ENCODE peak calls at places on chromosome 4, in nine cellular contexts. One of them, this sample, is unnamed.

GRCh38 chr4:147110968-147111367 is 165.3 kb upstream of the TTC29 start:
- DNase-seq in activated naive CD8-positive, alpha-beta T cell treated with anti-CD3 and anti-CD28 coated beads for 36 hours: no peak
- DNase-seq in NCI-H345: no peak
- DNase-seq in nucleus accumbens: no peak
- DNase-seq in globus pallidus: no peak
- DNase-seq in K562: no peak
- DNase-seq in ureter: no peak
- DNase-seq in activated naive CD4-positive, alpha-beta T cell treated with anti-CD3 and anti-CD28 coated beads, Interleukin-2, amount 10 ng/mL, durations not matched to agents 7 days and 5 days: no peak
- DNase-seq in NCI-H524: no peak
- DNase-seq in this sample: no peak

GRCh38 chr4:28842271-28842670 is 1877.9 kb upstream of the PCDH7 start:
- DNase-seq in K562: no peak
- DNase-seq in activated naive CD4-positive, alpha-beta T cell treated with anti-CD3 and anti-CD28 coated beads, Interleukin-2, amount 10 ng/mL, durations not matched to agents 7 days and 5 days: no peak
- DNase-seq in NCI-H524: no peak
- DNase-seq in NCI-H345: no peak
- DNase-seq in nucleus accumbens: no peak
- DNase-seq in ureter: no peak
- DNase-seq in activated naive CD8-positive, alpha-beta T cell treated with anti-CD3 and anti-CD28 coated beads for 36 hours: no peak
- DNase-seq in globus pallidus: no peak
- DNase-seq in this sample: no peak

GRCh38 chr4:8849266-8850073 is 22.2 kb downstream of the HMX1 start:
- DNase-seq in activated naive CD4-positive, alpha-beta T cell treated with anti-CD3 and anti-CD28 coated beads, Interleukin-2, amount 10 ng/mL, durations not matched to agents 7 days and 5 days: peak
- DNase-seq in NCI-H524: no peak
- DNase-seq in NCI-H345: no peak
- DNase-seq in globus pallidus: no peak
- DNase-seq in ureter: no peak
- DNase-seq in activated naive CD8-positive, alpha-beta T cell treated with anti-CD3 and anti-CD28 coated beads for 36 hours: no peak
- DNase-seq in nucleus accumbens: no peak
- DNase-seq in K562: no peak
- DNase-seq in this sample: peak

GRCh38 chr4:126592088-126592487 is 1040.7 kb upstream of the INTU start:
- DNase-seq in nucleus accumbens: no peak
- DNase-seq in NCI-H345: no peak
- DNase-seq in activated naive CD4-positive, alpha-beta T cell treated with anti-CD3 and anti-CD28 coated beads, Interleukin-2, amount 10 ng/mL, durations not matched to agents 7 days and 5 days: no peak
- DNase-seq in ureter: no peak
- DNase-seq in activated naive CD8-positive, alpha-beta T cell treated with anti-CD3 and anti-CD28 coated beads for 36 hours: no peak
- DNase-seq in NCI-H524: peak
- DNase-seq in K562: no peak
- DNase-seq in globus pallidus: no peak
- DNase-seq in this sample: no peak

GRCh38 chr4:98166025-98166730 is 22.9 kb upstream of the STPG2 start:
- DNase-seq in NCI-H524: no peak
- DNase-seq in NCI-H345: no peak
- DNase-seq in globus pallidus: no peak
- DNase-seq in activated naive CD4-positive, alpha-beta T cell treated with anti-CD3 and anti-CD28 coated beads, Interleukin-2, amount 10 ng/mL, durations not matched to agents 7 days and 5 days: no peak
- DNase-seq in ureter: peak
- DNase-seq in activated naive CD8-positive, alpha-beta T cell treated with anti-CD3 and anti-CD28 coated beads for 36 hours: no peak
- DNase-seq in K562: no peak
- DNase-seq in nucleus accumbens: no peak
- DNase-seq in this sample: no peak

GRCh38 chr4:83370640-83370906 is 35.9 kb upstream of the HPSE start:
- DNase-seq in K562: no peak
- DNase-seq in activated naive CD8-positive, alpha-beta T cell treated with anti-CD3 and anti-CD28 coated beads for 36 hours: no peak
- DNase-seq in NCI-H345: no peak
- DNase-seq in activated naive CD4-positive, alpha-beta T cell treated with anti-CD3 and anti-CD28 coated beads, Interleukin-2, amount 10 ng/mL, durations not matched to agents 7 days and 5 days: no peak
- DNase-seq in nucleus accumbens: no peak
- DNase-seq in globus pallidus: no peak
- DNase-seq in NCI-H524: no peak
- DNase-seq in ureter: no peak
- DNase-seq in this sample: no peak

GRCh38 chr4:77582716-77583115 is 22.9 kb upstream of the CXCL13 start:
- DNase-seq in globus pallidus: no peak
- DNase-seq in activated naive CD4-positive, alpha-beta T cell treated with anti-CD3 and anti-CD28 coated beads, Interleukin-2, amount 10 ng/mL, durations not matched to agents 7 days and 5 days: no peak
- DNase-seq in nucleus accumbens: no peak
- DNase-seq in ureter: no peak
- DNase-seq in NCI-H345: no peak
- DNase-seq in activated naive CD8-positive, alpha-beta T cell treated with anti-CD3 and anti-CD28 coated beads for 36 hours: no peak
- DNase-seq in NCI-H524: no peak
- DNase-seq in K562: no peak
- DNase-seq in this sample: no peak

GRCh38 chr4:8759987-8760386 is 111.7 kb downstream of the HMX1 start:
- DNase-seq in globus pallidus: no peak
- DNase-seq in NCI-H524: peak
- DNase-seq in NCI-H345: no peak
- DNase-seq in nucleus accumbens: no peak
- DNase-seq in activated naive CD4-positive, alpha-beta T cell treated with anti-CD3 and anti-CD28 coated beads, Interleukin-2, amount 10 ng/mL, durations not matched to agents 7 days and 5 days: no peak
- DNase-seq in K562: no peak
- DNase-seq in ureter: no peak
- DNase-seq in activated naive CD8-positive, alpha-beta T cell treated with anti-CD3 and anti-CD28 coated beads for 36 hours: no peak
- DNase-seq in this sample: no peak

GRCh38 chr4:108690738-108691137 is 40.3 kb downstream of the OSTC start:
- DNase-seq in globus pallidus: no peak
- DNase-seq in nucleus accumbens: no peak
- DNase-seq in activated naive CD4-positive, alpha-beta T cell treated with anti-CD3 and anti-CD28 coated beads, Interleukin-2, amount 10 ng/mL, durations not matched to agents 7 days and 5 days: no peak
- DNase-seq in K562: no peak
- DNase-seq in activated naive CD8-positive, alpha-beta T cell treated with anti-CD3 and anti-CD28 coated beads for 36 hours: no peak
- DNase-seq in NCI-H345: no peak
- DNase-seq in NCI-H524: no peak
- DNase-seq in ureter: no peak
- DNase-seq in this sample: no peak

GRCh38 chr4:5753766-5754528 is 42.9 kb downstream of the EVC start:
- DNase-seq in K562: peak
- DNase-seq in activated naive CD8-positive, alpha-beta T cell treated with anti-CD3 and anti-CD28 coated beads for 36 hours: no peak
- DNase-seq in activated naive CD4-positive, alpha-beta T cell treated with anti-CD3 and anti-CD28 coated beads, Interleukin-2, amount 10 ng/mL, durations not matched to agents 7 days and 5 days: no peak
- DNase-seq in NCI-H345: no peak
- DNase-seq in NCI-H524: no peak
- DNase-seq in ureter: peak
- DNase-seq in globus pallidus: no peak
- DNase-seq in nucleus accumbens: no peak
- DNase-seq in this sample: no peak

GRCh38 chr4:47482326-47482725 is 2.7 kb upstream of the ATP10D start:
- DNase-seq in ureter: no peak
- DNase-seq in K562: no peak
- DNase-seq in nucleus accumbens: no peak
- DNase-seq in activated naive CD8-positive, alpha-beta T cell treated with anti-CD3 and anti-CD28 coated beads for 36 hours: no peak
- DNase-seq in globus pallidus: no peak
- DNase-seq in NCI-H345: no peak
- DNase-seq in NCI-H524: no peak
- DNase-seq in activated naive CD4-positive, alpha-beta T cell treated with anti-CD3 and anti-CD28 coated beads, Interleukin-2, amount 10 ng/mL, durations not matched to agents 7 days and 5 days: no peak
- DNase-seq in this sample: no peak

GRCh38 chr4:103046416-103047290 is 27.1 kb upstream of the SLC9B1 start:
- DNase-seq in K562: peak
- DNase-seq in nucleus accumbens: no peak
- DNase-seq in activated naive CD4-positive, alpha-beta T cell treated with anti-CD3 and anti-CD28 coated beads, Interleukin-2, amount 10 ng/mL, durations not matched to agents 7 days and 5 days: peak
- DNase-seq in ureter: no peak
- DNase-seq in NCI-H524: peak
- DNase-seq in NCI-H345: peak
- DNase-seq in globus pallidus: peak
- DNase-seq in activated naive CD8-positive, alpha-beta T cell treated with anti-CD3 and anti-CD28 coated beads for 36 hours: peak
- DNase-seq in this sample: no peak

GRCh38 chr4:78439328-78439727 is 112.2 kb upstream of the ANXA3 start:
- DNase-seq in nucleus accumbens: no peak
- DNase-seq in activated naive CD4-positive, alpha-beta T cell treated with anti-CD3 and anti-CD28 coated beads, Interleukin-2, amount 10 ng/mL, durations not matched to agents 7 days and 5 days: no peak
- DNase-seq in activated naive CD8-positive, alpha-beta T cell treated with anti-CD3 and anti-CD28 coated beads for 36 hours: no peak
- DNase-seq in NCI-H345: no peak
- DNase-seq in ureter: no peak
- DNase-seq in NCI-H524: no peak
- DNase-seq in globus pallidus: no peak
- DNase-seq in K562: no peak
- DNase-seq in this sample: no peak

GRCh38 chr4:25160714-25161598 is 707 bp upstream of the SEPSECS start:
- DNase-seq in NCI-H524: no peak
- DNase-seq in K562: peak
- DNase-seq in nucleus accumbens: no peak
- DNase-seq in activated naive CD8-positive, alpha-beta T cell treated with anti-CD3 and anti-CD28 coated beads for 36 hours: no peak
- DNase-seq in ureter: no peak
- DNase-seq in activated naive CD4-positive, alpha-beta T cell treated with anti-CD3 and anti-CD28 coated beads, Interleukin-2, amount 10 ng/mL, durations not matched to agents 7 days and 5 days: no peak
- DNase-seq in globus pallidus: peak
- DNase-seq in NCI-H345: no peak
- DNase-seq in this sample: no peak

GRCh38 chr4:155973639-155974475 is 20.2 kb upstream of the CTSO start:
- DNase-seq in NCI-H345: no peak
- DNase-seq in activated naive CD4-positive, alpha-beta T cell treated with anti-CD3 and anti-CD28 coated beads, Interleukin-2, amount 10 ng/mL, durations not matched to agents 7 days and 5 days: no peak
- DNase-seq in globus pallidus: no peak
- DNase-seq in NCI-H524: no peak
- DNase-seq in activated naive CD8-positive, alpha-beta T cell treated with anti-CD3 and anti-CD28 coated beads for 36 hours: no peak
- DNase-seq in K562: no peak
- DNase-seq in nucleus accumbens: no peak
- DNase-seq in ureter: no peak
- DNase-seq in this sample: no peak

GRCh38 chr4:76637704-76638361 is 202.8 kb downstream of the SHROOM3 start:
- DNase-seq in activated naive CD4-positive, alpha-beta T cell treated with anti-CD3 and anti-CD28 coated beads, Interleukin-2, amount 10 ng/mL, durations not matched to agents 7 days and 5 days: no peak
- DNase-seq in NCI-H345: no peak
- DNase-seq in activated naive CD8-positive, alpha-beta T cell treated with anti-CD3 and anti-CD28 coated beads for 36 hours: no peak
- DNase-seq in ureter: no peak
- DNase-seq in globus pallidus: no peak
- DNase-seq in nucleus accumbens: no peak
- DNase-seq in NCI-H524: no peak
- DNase-seq in K562: no peak
- DNase-seq in this sample: no peak

GRCh38 chr4:177047070-177047850 is 254.5 kb upstream of the VEGFC start:
- DNase-seq in nucleus accumbens: peak
- DNase-seq in ureter: peak
- DNase-seq in activated naive CD4-positive, alpha-beta T cell treated with anti-CD3 and anti-CD28 coated beads, Interleukin-2, amount 10 ng/mL, durations not matched to agents 7 days and 5 days: peak
- DNase-seq in globus pallidus: peak
- DNase-seq in K562: peak
- DNase-seq in activated naive CD8-positive, alpha-beta T cell treated with anti-CD3 and anti-CD28 coated beads for 36 hours: peak
- DNase-seq in NCI-H345: peak
- DNase-seq in NCI-H524: peak
- DNase-seq in this sample: no peak

GRCh38 chr4:69054578-69055200 is 41.6 kb upstream of the UGT2B7 start:
- DNase-seq in NCI-H345: no peak
- DNase-seq in nucleus accumbens: no peak
- DNase-seq in activated naive CD8-positive, alpha-beta T cell treated with anti-CD3 and anti-CD28 coated beads for 36 hours: no peak
- DNase-seq in ureter: no peak
- DNase-seq in K562: peak
- DNase-seq in NCI-H524: no peak
- DNase-seq in activated naive CD4-positive, alpha-beta T cell treated with anti-CD3 and anti-CD28 coated beads, Interleukin-2, amount 10 ng/mL, durations not matched to agents 7 days and 5 days: no peak
- DNase-seq in globus pallidus: no peak
- DNase-seq in this sample: no peak

GRCh38 chr4:94714360-94714759 is 43.4 kb upstream of the BMPR1B start:
- DNase-seq in activated naive CD8-positive, alpha-beta T cell treated with anti-CD3 and anti-CD28 coated beads for 36 hours: no peak
- DNase-seq in ureter: no peak
- DNase-seq in nucleus accumbens: no peak
- DNase-seq in activated naive CD4-positive, alpha-beta T cell treated with anti-CD3 and anti-CD28 coated beads, Interleukin-2, amount 10 ng/mL, durations not matched to agents 7 days and 5 days: no peak
- DNase-seq in K562: no peak
- DNase-seq in globus pallidus: no peak
- DNase-seq in NCI-H345: no peak
- DNase-seq in NCI-H524: no peak
- DNase-seq in this sample: no peak

GRCh38 chr4:23972202-23972601 is 82.4 kb upstream of the PPARGC1A start:
- DNase-seq in K562: no peak
- DNase-seq in activated naive CD4-positive, alpha-beta T cell treated with anti-CD3 and anti-CD28 coated beads, Interleukin-2, amount 10 ng/mL, durations not matched to agents 7 days and 5 days: no peak
- DNase-seq in NCI-H345: no peak
- DNase-seq in nucleus accumbens: no peak
- DNase-seq in ureter: no peak
- DNase-seq in activated naive CD8-positive, alpha-beta T cell treated with anti-CD3 and anti-CD28 coated beads for 36 hours: no peak
- DNase-seq in NCI-H524: no peak
- DNase-seq in globus pallidus: no peak
- DNase-seq in this sample: no peak

GRCh38 chr4:167025651-167026050 is 208.6 kb downstream of the SPOCK3 start:
- DNase-seq in activated naive CD8-positive, alpha-beta T cell treated with anti-CD3 and anti-CD28 coated beads for 36 hours: no peak
- DNase-seq in activated naive CD4-positive, alpha-beta T cell treated with anti-CD3 and anti-CD28 coated beads, Interleukin-2, amount 10 ng/mL, durations not matched to agents 7 days and 5 days: no peak
- DNase-seq in globus pallidus: no peak
- DNase-seq in K562: no peak
- DNase-seq in NCI-H524: no peak
- DNase-seq in ureter: no peak
- DNase-seq in NCI-H345: peak
- DNase-seq in nucleus accumbens: no peak
- DNase-seq in this sample: no peak

GRCh38 chr4:6326312-6327060 is 56.8 kb downstream of the WFS1 start:
- DNase-seq in K562: no peak
- DNase-seq in ureter: peak
- DNase-seq in NCI-H524: no peak
- DNase-seq in nucleus accumbens: no peak
- DNase-seq in NCI-H345: no peak
- DNase-seq in activated naive CD4-positive, alpha-beta T cell treated with anti-CD3 and anti-CD28 coated beads, Interleukin-2, amount 10 ng/mL, durations not matched to agents 7 days and 5 days: no peak
- DNase-seq in activated naive CD8-positive, alpha-beta T cell treated with anti-CD3 and anti-CD28 coated beads for 36 hours: no peak
- DNase-seq in globus pallidus: no peak
- DNase-seq in this sample: no peak

GRCh38 chr4:95409127-95409526 is 139.6 kb downstream of the UNC5C start:
- DNase-seq in K562: no peak
- DNase-seq in activated naive CD8-positive, alpha-beta T cell treated with anti-CD3 and anti-CD28 coated beads for 36 hours: no peak
- DNase-seq in ureter: no peak
- DNase-seq in NCI-H345: no peak
- DNase-seq in activated naive CD4-positive, alpha-beta T cell treated with anti-CD3 and anti-CD28 coated beads, Interleukin-2, amount 10 ng/mL, durations not matched to agents 7 days and 5 days: no peak
- DNase-seq in NCI-H524: no peak
- DNase-seq in nucleus accumbens: no peak
- DNase-seq in globus pallidus: no peak
- DNase-seq in this sample: no peak

GRCh38 chr4:15400276-15400675 is 27.6 kb upstream of the C1QTNF7 start:
- DNase-seq in nucleus accumbens: no peak
- DNase-seq in activated naive CD4-positive, alpha-beta T cell treated with anti-CD3 and anti-CD28 coated beads, Interleukin-2, amount 10 ng/mL, durations not matched to agents 7 days and 5 days: no peak
- DNase-seq in NCI-H345: no peak
- DNase-seq in ureter: no peak
- DNase-seq in activated naive CD8-positive, alpha-beta T cell treated with anti-CD3 and anti-CD28 coated beads for 36 hours: no peak
- DNase-seq in K562: no peak
- DNase-seq in NCI-H524: no peak
- DNase-seq in globus pallidus: no peak
- DNase-seq in this sample: no peak

GRCh38 chr4:100605144-100605543 is 87.3 kb upstream of the EMCN start:
- DNase-seq in nucleus accumbens: no peak
- DNase-seq in ureter: no peak
- DNase-seq in activated naive CD4-positive, alpha-beta T cell treated with anti-CD3 and anti-CD28 coated beads, Interleukin-2, amount 10 ng/mL, durations not matched to agents 7 days and 5 days: no peak
- DNase-seq in globus pallidus: no peak
- DNase-seq in NCI-H345: no peak
- DNase-seq in NCI-H524: no peak
- DNase-seq in K562: no peak
- DNase-seq in activated naive CD8-positive, alpha-beta T cell treated with anti-CD3 and anti-CD28 coated beads for 36 hours: no peak
- DNase-seq in this sample: no peak

GRCh38 chr4:138891610-138892009 is 124.0 kb upstream of the NOCT start:
- DNase-seq in activated naive CD4-positive, alpha-beta T cell treated with anti-CD3 and anti-CD28 coated beads, Interleukin-2, amount 10 ng/mL, durations not matched to agents 7 days and 5 days: no peak
- DNase-seq in globus pallidus: no peak
- DNase-seq in activated naive CD8-positive, alpha-beta T cell treated with anti-CD3 and anti-CD28 coated beads for 36 hours: no peak
- DNase-seq in NCI-H524: peak
- DNase-seq in nucleus accumbens: no peak
- DNase-seq in ureter: no peak
- DNase-seq in NCI-H345: peak
- DNase-seq in K562: no peak
- DNase-seq in this sample: no peak

GRCh38 chr4:13921805-13922204 is 294.3 kb upstream of the BOD1L1 start:
- DNase-seq in nucleus accumbens: no peak
- DNase-seq in activated naive CD8-positive, alpha-beta T cell treated with anti-CD3 and anti-CD28 coated beads for 36 hours: no peak
- DNase-seq in K562: no peak
- DNase-seq in activated naive CD4-positive, alpha-beta T cell treated with anti-CD3 and anti-CD28 coated beads, Interleukin-2, amount 10 ng/mL, durations not matched to agents 7 days and 5 days: no peak
- DNase-seq in NCI-H345: no peak
- DNase-seq in globus pallidus: no peak
- DNase-seq in NCI-H524: no peak
- DNase-seq in ureter: no peak
- DNase-seq in this sample: no peak

GRCh38 chr4:73859614-73860088 is 6.6 kb downstream of the PF4V1 start:
- DNase-seq in activated naive CD4-positive, alpha-beta T cell treated with anti-CD3 and anti-CD28 coated beads, Interleukin-2, amount 10 ng/mL, durations not matched to agents 7 days and 5 days: no peak
- DNase-seq in K562: no peak
- DNase-seq in NCI-H524: no peak
- DNase-seq in ureter: no peak
- DNase-seq in nucleus accumbens: no peak
- DNase-seq in NCI-H345: no peak
- DNase-seq in activated naive CD8-positive, alpha-beta T cell treated with anti-CD3 and anti-CD28 coated beads for 36 hours: no peak
- DNase-seq in globus pallidus: no peak
- DNase-seq in this sample: no peak

GRCh38 chr4:176761872-176762271 is 30.9 kb downstream of the VEGFC start:
- DNase-seq in activated naive CD8-positive, alpha-beta T cell treated with anti-CD3 and anti-CD28 coated beads for 36 hours: no peak
- DNase-seq in globus pallidus: no peak
- DNase-seq in activated naive CD4-positive, alpha-beta T cell treated with anti-CD3 and anti-CD28 coated beads, Interleukin-2, amount 10 ng/mL, durations not matched to agents 7 days and 5 days: no peak
- DNase-seq in ureter: no peak
- DNase-seq in NCI-H524: no peak
- DNase-seq in NCI-H345: no peak
- DNase-seq in K562: no peak
- DNase-seq in nucleus accumbens: no peak
- DNase-seq in this sample: no peak

GRCh38 chr4:162131256-162131655 is 32.5 kb downstream of the FSTL5 start:
- DNase-seq in activated naive CD8-positive, alpha-beta T cell treated with anti-CD3 and anti-CD28 coated beads for 36 hours: no peak
- DNase-seq in nucleus accumbens: no peak
- DNase-seq in activated naive CD4-positive, alpha-beta T cell treated with anti-CD3 and anti-CD28 coated beads, Interleukin-2, amount 10 ng/mL, durations not matched to agents 7 days and 5 days: no peak
- DNase-seq in NCI-H345: no peak
- DNase-seq in globus pallidus: no peak
- DNase-seq in K562: no peak
- DNase-seq in ureter: no peak
- DNase-seq in NCI-H524: peak
- DNase-seq in this sample: no peak

GRCh38 chr4:72606751-72607150 is 37.7 kb upstream of the ADAMTS3 start:
- DNase-seq in activated naive CD8-positive, alpha-beta T cell treated with anti-CD3 and anti-CD28 coated beads for 36 hours: no peak
- DNase-seq in NCI-H345: no peak
- DNase-seq in activated naive CD4-positive, alpha-beta T cell treated with anti-CD3 and anti-CD28 coated beads, Interleukin-2, amount 10 ng/mL, durations not matched to agents 7 days and 5 days: no peak
- DNase-seq in globus pallidus: no peak
- DNase-seq in K562: no peak
- DNase-seq in ureter: no peak
- DNase-seq in nucleus accumbens: no peak
- DNase-seq in NCI-H524: no peak
- DNase-seq in this sample: no peak